ENCODE peak calls at places on chromosomes 2 and 18, in six cellular contexts. Q is fibroblast of lung, E is Karpas-422, X is neural progenitor cell, Y is vagina, P is pancreas. M is an unnamed sample.

GRCh38 chr2:147511491-147511948 is 333.3 kb upstream of the ACVR2A start:
- DNase-seq in Q (peak; percentile 36), P (no peak), Y (no peak), X (no peak), E (no peak), M (peak; percentile 83)

GRCh38 chr2:182866095-182866460 is 359 bp downstream of the FRZB start:
- DNase-seq in Q (peak; percentile 22), E (no peak), X (peak; percentile 56), P (peak; percentile 20), Y (no peak), M (no peak)

GRCh38 chr2:109715302-109715937 is 78.7 kb upstream of the RGPD5 start:
- DNase-seq in Y (peak; percentile 56), X (peak; percentile 29), P (no peak), E (no peak), Q (no peak), M (no peak)

GRCh38 chr2:108945969-108946368 is 43.1 kb downstream of the EDAR start:
- DNase-seq in Y (no peak), Q (no peak), E (no peak), P (peak; percentile 65), X (no peak), M (no peak)

GRCh38 chr2:152466925-152467676 is 132.1 kb downstream of the FMNL2 start:
- DNase-seq in Y (no peak), P (no peak), Q (no peak), X (no peak), E (peak; percentile 53), M (no peak)

GRCh38 chr2:8851811-8852560 is 14.6 kb upstream of the KIDINS220 start:
- DNase-seq in Q (no peak), E (no peak), Y (no peak), P (no peak), X (no peak), M (no peak)

GRCh38 chr2:140351692-140352091 is 1571.5 kb upstream of the NXPH2 start:
- DNase-seq in X (no peak), Y (no peak), Q (no peak), E (no peak), P (no peak), M (no peak)

GRCh38 chr2:176582990-176583481 is 313.8 kb downstream of the MTX2 start:
- DNase-seq in Y (no peak), Q (peak; percentile 89), X (no peak), E (no peak), P (no peak), M (peak; percentile 63)

GRCh38 chr2:83224591-83224990 is 1234.5 kb downstream of the SUCLG1 start:
- DNase-seq in E (no peak), Q (no peak), P (no peak), X (no peak), Y (no peak), M (no peak)

GRCh38 chr2:63553049-63553448 is 35.2 kb downstream of the WDPCP start:
- DNase-seq in P (no peak), E (no peak), X (no peak), Y (no peak), Q (peak; percentile 4), M (no peak)

GRCh38 chr18:66601649-66602048 is 2.2 kb downstream of the CDH19 start:
- DNase-seq in X (no peak), E (no peak), Y (no peak), Q (no peak), P (no peak), M (no peak)

GRCh38 chr2:233320470-233320869 is 12.9 kb downstream of the SAG start:
- DNase-seq in P (no peak), X (no peak), Y (no peak), E (no peak), Q (no peak), M (no peak)

GRCh38 chr2:242019344-242019743 is 149.8 kb downstream of the RTP5 start:
- DNase-seq in X (no peak), Y (no peak), Q (no peak), E (no peak), P (no peak), M (no peak)

GRCh38 chr2:6356127-6356761 is 509.5 kb downstream of the CMPK2 start:
- DNase-seq in P (peak; percentile 20), E (peak; percentile 81), Q (no peak), X (no peak), Y (no peak), M (no peak)

GRCh38 chr18:10023853-10024638 is 110.2 kb downstream of the VAPA start:
- DNase-seq in P (no peak), X (no peak), Q (no peak), Y (peak; percentile 47), E (no peak), M (no peak)

GRCh38 chr2:206274434-206275273 is at the start of gene ZDBF2:
- DNase-seq in Y (no peak), E (peak; percentile 56), Q (peak; percentile 79), X (peak; percentile 89), P (peak; percentile 70), M (peak; percentile 90)

GRCh38 chr2:28929581-28929980 is 35.1 kb downstream of the WDR43 start:
- DNase-seq in E (no peak), Y (no peak), X (no peak), P (no peak), Q (no peak), M (no peak)

GRCh38 chr2:3779650-3780049 is 76.3 kb downstream of the DCDC2C start:
- DNase-seq in X (no peak), Q (no peak), E (no peak), P (no peak), Y (no peak), M (no peak)

GRCh38 chr18:52160652-52161051 is 179.3 kb upstream of the DCC start:
- DNase-seq in Q (no peak), X (no peak), P (no peak), E (no peak), Y (no peak), M (no peak)

GRCh38 chr18:54162431-54162830 is 62.0 kb downstream of the MBD2 start:
- DNase-seq in Y (no peak), X (no peak), E (no peak), Q (peak; percentile 20), P (no peak), M (no peak)

GRCh38 chr2:160064916-160065315 is 2.5 kb upstream of the PLA2R1 start:
- DNase-seq in X (no peak), P (no peak), Y (no peak), Q (no peak), E (no peak), M (no peak)

GRCh38 chr2:69734040-69734611 is 7.8 kb upstream of the ANXA4 start:
- DNase-seq in Q (no peak), Y (no peak), X (no peak), E (no peak), P (no peak), M (no peak)

GRCh38 chr2:64404002-64404731 is 49.8 kb upstream of the LGALSL start:
- DNase-seq in Y (peak; percentile 92), P (peak; percentile 82), X (peak; percentile 89), Q (peak; percentile 98), E (no peak), M (peak; percentile 81)

GRCh38 chr2:31411771-31412170 is 2.8 kb downstream of the XDH start:
- DNase-seq in X (no peak), P (no peak), E (no peak), Y (peak; percentile 40), Q (no peak), M (no peak)

GRCh38 chr2:52828112-52828511 is 939.5 kb upstream of the CHAC2 start:
- DNase-seq in Q (no peak), P (no peak), X (no peak), Y (no peak), E (no peak), M (no peak)

GRCh38 chr2:10659898-10660568 is 29.7 kb downstream of the NOL10 start:
- DNase-seq in X (peak; percentile 70), Q (peak; percentile 72), E (peak; percentile 55), Y (no peak), P (peak; percentile 42), M (peak; percentile 96)

GRCh38 chr2:133452561-133452960 is 115.7 kb downstream of the NCKAP5 start:
- DNase-seq in Q (no peak), X (no peak), Y (no peak), P (no peak), E (no peak), M (no peak)

GRCh38 chr2:189188446-189188845 is 8.9 kb upstream of the COL5A2 start:
- DNase-seq in Y (no peak), P (no peak), X (no peak), Q (no peak), E (no peak), M (no peak)

DNA sequence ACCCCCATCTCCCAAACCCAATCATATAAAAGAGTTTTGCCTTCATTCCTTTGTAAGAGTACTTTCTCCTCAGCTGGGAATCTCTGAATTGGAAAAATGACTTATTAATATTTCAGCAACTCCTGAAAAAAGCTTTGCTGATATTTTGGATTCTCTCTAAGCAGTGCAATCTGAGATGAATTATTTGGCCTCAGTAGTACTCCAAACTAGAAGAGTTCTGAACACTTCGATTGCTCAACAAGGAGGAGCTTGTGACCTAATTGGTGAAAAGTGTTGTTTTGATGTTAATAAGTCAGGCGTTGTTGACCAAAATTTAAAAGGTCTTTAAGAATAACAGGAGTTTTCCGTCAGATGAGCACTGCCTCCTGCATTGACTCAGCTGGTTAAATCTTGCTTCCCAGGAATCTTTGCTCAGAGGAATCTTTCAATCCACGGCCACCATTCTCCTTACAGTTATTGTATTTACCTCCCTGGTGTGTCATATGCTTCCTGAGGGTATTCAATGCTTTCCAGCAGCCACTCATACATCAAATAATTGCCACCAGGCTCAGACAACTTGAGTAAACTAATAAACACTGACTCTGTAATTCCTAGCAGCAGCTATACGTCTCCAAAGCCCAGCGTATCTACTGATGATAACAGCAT is 24.5 kb upstream of the LIPG start:
- DNase-seq in Q (no peak), X (no peak), P (no peak), Y (no peak), E (no peak), M (no peak)
- H3K27ac ChIP-seq in Q (no peak overlapping the region), X (no peak overlapping the region), P (no peak overlapping the region), Y (no peak overlapping the region), E (no peak overlapping the region), M (no peak overlapping the region)

GRCh38 chr2:36333350-36334012 is 22.1 kb upstream of the CRIM1 start:
- DNase-seq in Q (no peak), E (no peak), Y (no peak), P (no peak), X (no peak), M (no peak)

GRCh38 chr2:36329251-36329650 is 26.3 kb upstream of the CRIM1 start:
- DNase-seq in X (no peak), E (no peak), P (no peak), Y (no peak), Q (peak; percentile 23), M (no peak)

GRCh38 chr2:36329746-36330145 is 25.8 kb upstream of the CRIM1 start:
- DNase-seq in X (no peak), Q (peak; percentile 23), Y (no peak), P (no peak), E (no peak), M (no peak)

GRCh38 chr2:36326286-36326685 is 29.3 kb upstream of the CRIM1 start:
- DNase-seq in E (no peak), Y (no peak), P (no peak), Q (no peak), X (no peak), M (no peak)

GRCh38 chr2:36330456-36331395 is 24.9 kb upstream of the CRIM1 start:
- DNase-seq in Q (peak; percentile 17), Y (no peak), P (no peak), E (no peak), X (no peak), M (no peak)
- H3K27ac ChIP-seq in Q (no peak overlapping the region), Y (no peak overlapping the region), P (no peak overlapping the region), E (no peak overlapping the region), X (no peak overlapping the region), M (peak overlapping the region; percentile 3)

GRCh38 chr2:130728549-130729310 is at the start of gene GPR148:
- DNase-seq in X (no peak), E (no peak), Y (no peak), Q (no peak), P (no peak), M (no peak)
- H3K27ac ChIP-seq in X (no peak within 1 kb of the TSS), E (no peak within 1 kb of the TSS), Y (no peak within 1 kb of the TSS), Q (no peak within 1 kb of the TSS), P (peak within 1 kb of the TSS; percentile 71), M (no peak within 1 kb of the TSS)

GRCh38 chr2:197914778-197915177 is 110.4 kb downstream of the PLCL1 start:
- DNase-seq in E (no peak), X (no peak), P (no peak), Q (no peak), Y (no peak), M (no peak)
- H3K27ac ChIP-seq in E (no peak overlapping the region), X (no peak overlapping the region), P (no peak overlapping the region), Q (no peak overlapping the region), Y (no peak overlapping the region), M (no peak overlapping the region)